ENCODE peak calls at places on chromosomes 5 and 9, in four cellular contexts. N, Q, W and V are unnamed samples.

GRCh38 chr9:19030899-19031298 is 2.1 kb downstream of the SAXO1 start:
- DNase-seq in N (peak), Q (peak), W (no peak), V (no peak)

GRCh38 chr5:139473565-139473964 is 2.8 kb downstream of the SMIM33 start:
- DNase-seq in N (no peak), Q (no peak), W (no peak), V (no peak)

GRCh38 chr5:7392401-7393024 is 3.4 kb upstream of the ADCY2 start:
- DNase-seq in N (no peak), Q (no peak), W (peak), V (peak)

GRCh38 chr5:171157775-171158174 is 151.3 kb upstream of the TLX3 start:
- DNase-seq in N (no peak), Q (no peak), W (no peak), V (no peak)

GRCh38 chr5:173451031-173451430 is 122.8 kb upstream of the STC2 start:
- DNase-seq in N (peak), Q (peak), W (peak), V (no peak)

GRCh38 chr9:91676042-91676441 is 252.4 kb upstream of the NFIL3 start:
- DNase-seq in N (no peak), Q (no peak), W (no peak), V (no peak)

GRCh38 chr5:56900395-56900794 is 9.0 kb upstream of the SETD9 start:
- DNase-seq in N (peak), Q (peak), W (no peak), V (no peak)

GRCh38 chr5:17221843-17222614 is 4.6 kb downstream of the BASP1 start:
- DNase-seq in N (no peak), Q (no peak), W (no peak), V (no peak)

GRCh38 chr5:9977070-9977469 is 272.6 kb downstream of the ATPSCKMT start:
- DNase-seq in N (no peak), Q (no peak), W (no peak), V (no peak)

GRCh38 chr9:122386316-122386872 is 15.6 kb downstream of the PTGS1 start:
- DNase-seq in N (no peak), Q (no peak), W (no peak), V (no peak)

GRCh38 chr9:113593682-113594281 is 130.3 kb downstream of the RGS3 start:
- DNase-seq in N (peak), Q (peak), W (peak), V (peak)

GRCh38 chr5:95857185-95857945 is 34.8 kb upstream of the GLRX start:
- DNase-seq in N (peak), Q (peak), W (no peak), V (no peak)

GRCh38 chr9:32136700-32137339 is 247.6 kb upstream of the ACO1 start:
- DNase-seq in N (no peak), Q (no peak), W (peak), V (no peak)

GRCh38 chr5:88707216-88707965 is 175.6 kb downstream of the MEF2C start:
- DNase-seq in N (no peak), Q (peak), W (no peak), V (no peak)

GRCh38 chr5:127153031-127153430 is 79.7 kb upstream of the C5orf63 start:
- DNase-seq in N (no peak), Q (no peak), W (no peak), V (no peak)

GRCh38 chr9:121424024-121424432 is 54.0 kb upstream of the STOM start:
- DNase-seq in N (peak), Q (no peak), W (no peak), V (no peak)

GRCh38 chr5:86861514-86861913 is 243.8 kb downstream of the COX7C start:
- DNase-seq in N (no peak), Q (no peak), W (no peak), V (peak)

DNA sequence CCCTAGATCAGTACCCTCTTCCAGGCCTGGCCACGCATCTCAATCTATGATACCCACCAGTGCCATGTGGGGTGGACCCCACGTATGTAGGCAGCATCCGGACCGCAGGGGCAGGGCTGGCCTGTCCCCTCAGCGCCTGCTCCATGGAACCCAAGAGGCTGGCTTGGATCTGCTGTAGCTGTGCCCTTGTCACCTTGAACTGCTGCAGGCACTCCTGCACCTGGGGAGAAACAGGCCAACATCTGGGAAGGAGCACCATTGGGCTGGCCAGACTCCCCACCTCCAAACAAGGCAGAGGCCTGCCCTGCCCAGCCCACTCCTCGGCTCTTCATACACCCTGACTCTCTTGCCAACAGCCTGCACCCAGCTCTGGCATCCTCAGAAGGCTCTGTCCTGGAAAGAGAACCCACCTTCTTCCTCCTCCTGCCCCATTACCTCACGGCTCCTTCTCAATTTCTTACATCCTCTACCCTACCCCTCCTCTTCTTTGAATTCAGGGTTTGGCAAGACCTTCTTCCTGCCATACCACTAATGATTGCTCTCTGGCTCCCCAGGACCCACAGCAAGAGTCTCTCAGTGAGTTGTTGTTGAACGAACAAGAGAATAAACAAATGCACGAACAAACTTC is 7.7 kb downstream of the HK3 start:
- DNase-seq in N (no peak), Q (no peak), W (no peak), V (no peak)
- H4K8ac ChIP-seq in N (no peak), Q (no peak), W (no peak), V (no peak)

GRCh38 chr9:128635266-128636023 is 21.2 kb downstream of the DYNC2I2 start:
- DNase-seq in N (peak), Q (peak), W (peak), V (peak)
- H4K8ac ChIP-seq in N (peak), Q (peak), W (no peak), V (no peak)

GRCh38 chr5:148981353-148981752 is 81.5 kb downstream of the SH3TC2 start:
- DNase-seq in N (peak), Q (no peak), W (no peak), V (no peak)
- H4K8ac ChIP-seq in N (no peak), Q (peak), W (no peak), V (no peak)

DNA sequence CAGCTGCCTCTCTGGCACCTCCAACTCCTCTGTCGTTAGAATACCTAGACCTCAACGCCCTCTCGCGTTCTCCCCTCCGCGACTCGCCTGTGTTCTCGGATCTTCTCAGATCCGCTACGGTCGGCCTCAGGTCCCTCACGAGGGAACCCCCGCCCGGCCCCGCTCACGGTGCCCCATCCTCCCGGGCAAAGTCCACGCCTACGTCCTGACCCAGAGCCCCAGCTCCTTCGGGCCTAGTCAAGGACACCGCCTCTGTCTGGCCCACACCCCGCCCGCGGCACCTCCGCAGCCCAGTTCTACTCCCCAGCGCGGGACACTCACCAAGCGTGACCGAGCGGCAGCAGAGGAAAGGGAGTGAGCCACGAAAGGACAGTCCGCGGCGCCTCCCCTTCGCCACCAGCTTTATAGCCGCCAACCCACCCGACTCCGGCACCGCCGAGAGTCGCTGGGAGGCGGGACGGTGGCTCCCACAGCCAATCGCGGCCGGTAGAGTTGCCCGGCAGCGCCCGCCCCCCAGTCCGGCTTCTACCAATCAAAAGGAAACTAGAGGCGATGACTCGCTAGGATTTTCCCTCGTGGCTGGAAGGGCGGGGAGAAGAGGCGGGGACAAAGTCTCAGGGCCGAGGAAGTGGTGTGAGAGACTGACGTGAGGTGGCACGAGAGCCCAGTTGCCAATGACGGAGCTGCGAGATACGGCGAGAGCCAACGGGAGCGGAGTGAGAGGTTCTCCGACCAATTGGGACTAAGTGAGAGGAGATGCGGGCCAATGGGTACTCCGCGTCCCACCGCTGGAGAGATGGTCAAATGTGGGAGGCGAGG is at the start of gene HMGCS1:
- DNase-seq in N (peak), Q (peak), W (peak), V (peak)
- H4K8ac ChIP-seq in N (peak), Q (peak), W (peak), V (no peak)

DNA sequence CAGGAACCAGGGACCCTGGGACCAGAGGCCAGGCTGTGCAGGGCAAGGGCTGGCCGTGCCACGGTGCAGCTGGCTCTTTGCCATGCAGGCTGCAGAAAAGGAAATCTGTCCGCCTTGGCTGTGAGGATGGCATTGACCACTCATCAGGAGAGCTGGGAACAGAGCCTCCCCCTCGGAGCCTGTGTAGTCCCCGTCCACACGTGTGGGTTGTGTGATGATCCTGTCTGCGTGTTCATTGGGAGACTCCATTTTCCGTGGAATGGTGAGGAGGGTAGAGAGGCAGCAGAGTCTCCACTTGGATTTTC is 47.7 kb downstream of the EHMT1 start:
- DNase-seq in N (no peak), Q (no peak), W (no peak), V (no peak)
- H4K8ac ChIP-seq in N (no peak), Q (no peak), W (peak), V (no peak)